ENCODE peak calls at places on chromosomes 13 and 19, in six cellular contexts. W is H1, U is GM12878, S is HepG2, T is SK-N-SH, H is HCT116. J is an unnamed sample.

GRCh38 chr19:14091885-14092462 is 1.4 kb upstream of the SAMD1 start:
- DNase-seq in H (no peak), W (no peak), T (no peak), S (no peak), U (no peak), J (peak)

GRCh38 chr13:86862137-86862536 is 809.0 kb upstream of the SLITRK5 start:
- DNase-seq in U (no peak), H (no peak), W (no peak), S (no peak), T (no peak), J (no peak)

GRCh38 chr13:83184819-83185218 is 697.5 kb downstream of the SLITRK1 start:
- DNase-seq in H (no peak), S (no peak), U (no peak), W (no peak), T (no peak), J (no peak)

GRCh38 chr19:29378126-29378525 is 147.7 kb upstream of the VSTM2B start:
- DNase-seq in W (no peak), H (no peak), U (no peak), S (no peak), T (no peak), J (no peak)

GRCh38 chr19:14383898-14384669 is 2.8 kb downstream of the ADGRE5 start:
- DNase-seq in T (no peak), W (no peak), U (no peak), H (no peak), S (no peak), J (peak)

GRCh38 chr19:35665604-35666003 is 713 bp upstream of the UPK1A start:
- DNase-seq in S (no peak), U (no peak), H (no peak), T (no peak), W (no peak), J (no peak)

GRCh38 chr19:14363203-14364097 is 17.8 kb upstream of the ADGRE5 start:
- DNase-seq in W (peak), H (peak), T (peak), U (no peak), S (peak), J (peak)

GRCh38 chr19:6828698-6829633 is 56.5 kb downstream of the VAV1 start:
- DNase-seq in T (no peak), U (peak), H (peak), S (no peak), W (no peak), J (peak)

GRCh38 chr13:96899946-96900345 is 94.3 kb downstream of the OXGR1 start:
- DNase-seq in U (no peak), S (no peak), H (no peak), T (no peak), W (no peak), J (no peak)

GRCh38 chr19:51531349-51532315 is at the start of gene SIGLEC6:
- DNase-seq in W (no peak), U (peak), H (no peak), T (no peak), S (no peak), J (no peak)

GRCh38 chr19:38554676-38555141 is 63.0 kb downstream of the MAP4K1 start:
- DNase-seq in U (peak), T (no peak), W (no peak), S (no peak), H (no peak), J (no peak)

GRCh38 chr19:32403291-32403995 is 2.1 kb upstream of the DPY19L3 start:
- DNase-seq in U (no peak), H (no peak), W (no peak), S (no peak), T (no peak), J (peak)

GRCh38 chr13:80690208-80690607 is 349.3 kb upstream of the SPRY2 start:
- DNase-seq in W (no peak), H (no peak), S (no peak), T (no peak), U (no peak), J (no peak)

GRCh38 chr19:12723383-12723642 is 419 bp downstream of the TNPO2 start:
- DNase-seq in T (no peak), U (no peak), H (no peak), W (no peak), S (no peak), J (no peak)

GRCh38 chr13:49908637-49909036 is 27.5 kb downstream of the SPRYD7 start:
- DNase-seq in U (no peak), H (peak), W (no peak), S (no peak), T (no peak), J (no peak)

GRCh38 chr13:27624071-27624470 is 2.4 kb downstream of the POLR1D start:
- DNase-seq in S (peak), U (no peak), T (no peak), H (no peak), W (no peak), J (no peak)

GRCh38 chr19:41366089-41366488 is 2.1 kb upstream of the B9D2 start:
- DNase-seq in T (no peak), U (no peak), S (no peak), H (no peak), W (no peak), J (peak)

GRCh38 chr19:48415395-48415794 is 21.9 kb downstream of the GRIN2D start:
- DNase-seq in S (peak), T (peak), W (peak), U (no peak), H (peak), J (peak)

GRCh38 chr13:30446122-30446500 is 19.6 kb downstream of the HMGB1 start:
- DNase-seq in U (no peak), H (no peak), W (no peak), T (no peak), S (no peak), J (no peak)

GRCh38 chr19:23957660-23958281 is 43.1 kb downstream of the ZNF726 start:
- DNase-seq in T (no peak), S (no peak), U (no peak), H (peak), W (no peak), J (no peak)

GRCh38 chr19:16073988-16074387 is 2.3 kb upstream of the TPM4 start:
- DNase-seq in S (no peak), U (no peak), H (no peak), W (no peak), T (no peak), J (no peak)

GRCh38 chr19:53132231-53132991 is at the start of gene ZNF415:
- DNase-seq in H (no peak), S (no peak), U (no peak), W (peak), T (peak), J (no peak)

GRCh38 chr19:35216026-35216832 is 12.3 kb downstream of the FAM187B start:
- DNase-seq in U (no peak), S (no peak), H (no peak), W (no peak), T (no peak), J (no peak)

GRCh38 chr13:58680115-58680514 is 1048.6 kb downstream of the PCDH17 start:
- DNase-seq in U (no peak), S (no peak), H (no peak), T (no peak), W (peak), J (no peak)

GRCh38 chr13:110012102-110012739 is 225.8 kb upstream of the IRS2 start:
- DNase-seq in U (no peak), W (no peak), T (no peak), H (peak), S (peak), J (no peak)

GRCh38 chr19:6022570-6023049 is 44.7 kb upstream of the RANBP3 start:
- DNase-seq in T (no peak), S (no peak), U (no peak), W (no peak), H (no peak), J (no peak)

GRCh38 chr13:40911341-40911740 is 107.8 kb downstream of the ELF1 start:
- DNase-seq in W (no peak), S (no peak), U (no peak), T (peak), H (no peak), J (no peak)

GRCh38 chr13:40916207-40916998 is 102.7 kb downstream of the ELF1 start:
- DNase-seq in U (no peak), H (no peak), S (no peak), W (no peak), T (peak), J (no peak)

GRCh38 chr13:40910324-40911050 is 108.6 kb downstream of the ELF1 start:
- DNase-seq in H (no peak), U (peak), W (no peak), S (peak), T (no peak), J (no peak)
- TF ChIP-seq SIN3A in H (no peak), U (no peak), W (no peak), S (no peak), T (no peak), J (no peak)

DNA sequence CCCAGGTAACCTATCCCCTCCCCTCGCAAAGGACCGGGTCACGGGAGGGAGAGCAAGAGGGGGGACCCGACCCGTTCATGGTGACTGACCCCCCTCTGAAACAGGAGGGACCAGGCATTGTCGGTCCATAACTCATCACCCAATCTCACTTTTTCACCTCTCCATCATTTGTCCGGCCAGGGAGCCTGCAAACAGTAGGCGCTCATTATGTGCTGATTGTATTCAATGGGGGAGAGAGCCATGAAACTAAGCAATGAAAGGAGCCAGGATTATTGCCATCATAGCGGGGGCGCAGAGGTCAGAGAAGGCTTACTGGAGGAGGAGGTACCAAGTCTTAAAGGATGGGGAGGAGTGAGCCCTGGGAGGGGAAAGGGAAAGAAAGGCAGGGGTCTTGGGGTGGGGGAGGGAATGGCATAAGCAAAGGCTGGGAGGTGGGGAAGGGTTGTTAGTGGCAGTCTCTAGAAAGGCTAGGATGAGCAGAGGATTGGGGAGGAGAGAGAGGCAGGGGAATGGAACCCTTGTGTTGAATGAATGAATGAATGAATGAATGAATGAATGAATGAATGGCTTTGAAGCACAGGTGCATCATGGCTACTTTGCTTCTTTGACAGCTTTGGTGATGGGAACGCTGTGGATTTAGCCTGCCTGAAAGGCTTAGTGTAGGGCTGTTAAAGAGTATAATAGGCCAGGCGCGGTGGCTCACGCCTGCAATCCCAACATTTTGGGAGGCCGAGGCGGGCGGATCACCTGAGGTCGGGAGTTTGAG is 1.4 kb downstream of the SHFL start:
- DNase-seq in U (no peak), S (no peak), T (no peak), H (no peak), W (no peak), J (no peak)
- TF ChIP-seq SIN3A in U (no peak), S (no peak), T (no peak), H (no peak), W (no peak), J (no peak)

GRCh38 chr19:4120933-4121612 is 2.8 kb downstream of the MAP2K2 start:
- DNase-seq in U (no peak), S (no peak), H (no peak), W (no peak), T (peak), J (no peak)

GRCh38 chr19:4123615-4124568 is at the start of gene MAP2K2:
- DNase-seq in S (peak), T (peak), W (peak), H (peak), U (peak), J (peak)

GRCh38 chr19:4121815-4122214 is 2.1 kb downstream of the MAP2K2 start:
- DNase-seq in W (no peak), H (no peak), T (no peak), U (no peak), S (no peak), J (no peak)

GRCh38 chr19:4122480-4122879 is 1.4 kb downstream of the MAP2K2 start:
- DNase-seq in T (no peak), H (no peak), W (no peak), S (no peak), U (no peak), J (no peak)

GRCh38 chr19:4124638-4125037 is 716 bp upstream of the MAP2K2 start:
- DNase-seq in W (no peak), S (no peak), H (no peak), U (no peak), T (no peak), J (no peak)
- TF ChIP-seq SIN3A in W (no peak), S (no peak), H (no peak), U (no peak), T (no peak), J (no peak)

GRCh38 chr19:49463960-49464740 is 9.9 kb upstream of the FLT3LG start:
- DNase-seq in H (no peak), T (peak), S (no peak), U (no peak), W (no peak), J (no peak)
- TF ChIP-seq SIN3A in H (no peak), T (no peak), S (no peak), U (no peak), W (no peak), J (no peak)

J was measured in K562.